ENCODE peak calls at places on chromosomes 7 and 10, in nine cellular contexts. K is AG04450; M is CD8-positive, alpha-beta T cell; Z is fibroblast of lung; I is body of pancreas; L is lower lobe of right lung; N is hepatocyte; V is heart right ventricle; O is psoas muscle. B is an unnamed sample. For H3K27me3 and H3K9me3, the result is how much of the 10 kb centered on the place peaks cover.

GRCh38 chr10:18233775-18234174 is 93.6 kb downstream of the CACNB2 start:
- DNase-seq in K (no peak), M (no peak), Z (no peak), I (peak), L (no peak), N (peak), V (peak), O (no peak), B (no peak)

GRCh38 chr7:151918444-151918843 is 37.8 kb upstream of the GALNTL5 start:
- DNase-seq in K (no peak), M (no peak), Z (no peak), I (peak), L (no peak), N (no peak), V (no peak), O (no peak), B (no peak)

GRCh38 chr7:159112136-159113011 is 32.3 kb downstream of the VIPR2 start:
- DNase-seq in K (no peak), M (peak), Z (no peak), I (peak), L (no peak), N (no peak), V (no peak), O (peak), B (no peak)

GRCh38 chr7:24739306-24739705 is 18.0 kb downstream of the GSDME start:
- DNase-seq in K (no peak), M (no peak), Z (peak), I (no peak), L (no peak), N (no peak), V (no peak), O (no peak), B (no peak)

GRCh38 chr10:83680470-83680891 is 458.8 kb upstream of the GHITM start:
- DNase-seq in K (no peak), M (no peak), Z (no peak), I (no peak), L (no peak), N (no peak), V (no peak), O (no peak), B (no peak)

GRCh38 chr10:14184841-14185500 is 145.8 kb downstream of the FRMD4A start:
- DNase-seq in K (no peak), M (no peak), Z (peak), I (no peak), L (no peak), N (no peak), V (no peak), O (no peak), B (no peak)

GRCh38 chr10:27541728-27542285 is 37.7 kb downstream of the RAB18 start:
- DNase-seq in K (no peak), M (no peak), Z (no peak), I (no peak), L (no peak), N (peak), V (no peak), O (no peak), B (no peak)

GRCh38 chr10:10499839-10500238 is 517.8 kb upstream of the CELF2 start:
- DNase-seq in K (no peak), M (no peak), Z (peak), I (no peak), L (no peak), N (no peak), V (no peak), O (no peak), B (no peak)

GRCh38 chr10:114541081-114541833 is 116.8 kb downstream of the ABLIM1 start:
- DNase-seq in K (peak), M (peak), Z (peak), I (peak), L (no peak), N (peak), V (peak), O (peak), B (peak)

GRCh38 chr7:131336956-131337355 is 9.3 kb downstream of the MKLN1 start:
- DNase-seq in K (no peak), M (no peak), Z (no peak), I (no peak), L (no peak), N (no peak), V (no peak), O (no peak), B (no peak)

GRCh38 chr10:75388082-75388481 is 13.5 kb downstream of the ZNF503 start:
- DNase-seq in K (no peak), M (no peak), Z (no peak), I (no peak), L (no peak), N (no peak), V (no peak), O (no peak), B (no peak)

GRCh38 chr7:64881461-64882287 is 21.4 kb upstream of the ZNF273 start:
- DNase-seq in K (no peak), M (no peak), Z (no peak), I (no peak), L (no peak), N (no peak), V (no peak), O (no peak), B (no peak)

GRCh38 chr10:128854965-128855364 is 612.1 kb upstream of the MGMT start:
- DNase-seq in K (no peak), M (no peak), Z (peak), I (peak), L (peak), N (peak), V (peak), O (peak), B (peak)

GRCh38 chr7:40815512-40815911 is 680.7 kb downstream of the SUGCT start:
- DNase-seq in K (peak), M (no peak), Z (peak), I (no peak), L (no peak), N (no peak), V (no peak), O (no peak), B (peak)

GRCh38 chr7:155344270-155344617 is 46.6 kb downstream of the INSIG1 start:
- DNase-seq in K (no peak), M (no peak), Z (no peak), I (peak), L (peak), N (no peak), V (no peak), O (peak), B (no peak)

GRCh38 chr10:124527996-124528395 is 66.4 kb downstream of the LHPP start:
- DNase-seq in K (no peak), M (no peak), Z (no peak), I (no peak), L (no peak), N (no peak), V (no peak), O (peak), B (no peak)

GRCh38 chr10:15869935-15870334 is 9.6 kb upstream of the MINDY3 start:
- DNase-seq in K (no peak), M (no peak), Z (no peak), I (no peak), L (no peak), N (no peak), V (no peak), O (no peak), B (no peak)
- H3K27me3 ChIP-seq in K (under half), M (under half), Z (under half), I (under half), L (under half), N (half or more), V (under half), O (under half), B (under half)

GRCh38 chr7:28990200-28990960 is 32.2 kb upstream of the TRIL start:
- DNase-seq in K (no peak), M (no peak), Z (peak), I (peak), L (no peak), N (no peak), V (peak), O (peak), B (peak)

GRCh38 chr7:28988818-28989595 is 30.9 kb upstream of the TRIL start:
- DNase-seq in K (peak), M (no peak), Z (peak), I (peak), L (no peak), N (no peak), V (no peak), O (peak), B (peak)

GRCh38 chr7:28988091-28988490 is 30.0 kb upstream of the TRIL start:
- DNase-seq in K (no peak), M (no peak), Z (no peak), I (no peak), L (no peak), N (no peak), V (no peak), O (no peak), B (no peak)

GRCh38 chr7:28986723-28987122 is 28.6 kb upstream of the TRIL start:
- DNase-seq in K (peak), M (no peak), Z (peak), I (no peak), L (no peak), N (peak), V (no peak), O (no peak), B (no peak)

GRCh38 chr7:28989596-28989980 is 31.5 kb upstream of the TRIL start:
- DNase-seq in K (no peak), M (no peak), Z (no peak), I (no peak), L (no peak), N (no peak), V (no peak), O (no peak), B (no peak)
- H3K4me3 ChIP-seq in K (no peak), M (no peak), Z (no peak), I (no peak), L (no peak), N (no peak), V (no peak), O (no peak), B (no peak)

GRCh38 chr10:108956149-108956548 is 967.2 kb downstream of the XPNPEP1 start:
- DNase-seq in K (no peak), M (no peak), Z (peak), I (no peak), L (no peak), N (no peak), V (no peak), O (no peak), B (no peak)

GRCh38 chr10:108957681-108958080 is 965.6 kb downstream of the XPNPEP1 start:
- DNase-seq in K (no peak), M (no peak), Z (peak), I (no peak), L (no peak), N (no peak), V (no peak), O (no peak), B (peak)
- H3K9me3 ChIP-seq in K (under half), M (under half), Z (under half), I (under half), L (under half), N (under half), V (under half), O (under half), B (under half)

DNA sequence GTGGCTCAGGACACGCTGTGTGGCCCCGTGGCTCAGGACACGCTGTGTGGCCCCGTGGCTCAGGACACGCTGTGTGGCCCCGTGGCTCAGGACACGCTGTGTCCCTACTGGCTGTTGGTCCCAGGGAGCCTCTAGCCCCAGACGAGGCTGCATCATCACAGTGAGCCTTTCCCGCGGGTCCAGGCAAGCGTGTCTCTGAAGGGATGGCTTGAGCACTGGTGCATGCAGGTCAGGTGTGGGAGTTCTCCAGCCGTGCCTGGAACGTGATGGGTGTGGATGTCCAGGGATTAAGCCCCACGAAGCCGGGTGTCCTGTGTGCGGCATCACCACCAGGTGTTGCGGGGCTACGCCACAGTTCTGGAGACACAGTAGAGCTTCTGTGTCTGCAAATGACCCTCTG is 62.6 kb upstream of the CFAP46 start:
- DNase-seq in K (no peak), M (no peak), Z (no peak), I (no peak), L (no peak), N (no peak), V (no peak), O (no peak), B (no peak)
- H3K27me3 ChIP-seq in K (under half), M (under half), Z (under half), I (under half), L (under half), N (under half), V (under half), O (under half), B (under half)

GRCh38 chr7:49775065-49775948 is 1.9 kb downstream of the VWC2 start:
- DNase-seq in K (no peak), M (no peak), Z (no peak), I (peak), L (peak), N (peak), V (no peak), O (no peak), B (no peak)

GRCh38 chr7:49774459-49775064 is 1.1 kb downstream of the VWC2 start:
- DNase-seq in K (no peak), M (no peak), Z (no peak), I (peak), L (no peak), N (no peak), V (peak), O (no peak), B (no peak)

GRCh38 chr7:49771427-49772176 is 1.8 kb upstream of the VWC2 start:
- DNase-seq in K (no peak), M (no peak), Z (no peak), I (no peak), L (no peak), N (no peak), V (no peak), O (no peak), B (no peak)

GRCh38 chr7:49773939-49774458 is 561 bp downstream of the VWC2 start:
- DNase-seq in K (no peak), M (no peak), Z (no peak), I (peak), L (no peak), N (peak), V (peak), O (no peak), B (no peak)

DNA sequence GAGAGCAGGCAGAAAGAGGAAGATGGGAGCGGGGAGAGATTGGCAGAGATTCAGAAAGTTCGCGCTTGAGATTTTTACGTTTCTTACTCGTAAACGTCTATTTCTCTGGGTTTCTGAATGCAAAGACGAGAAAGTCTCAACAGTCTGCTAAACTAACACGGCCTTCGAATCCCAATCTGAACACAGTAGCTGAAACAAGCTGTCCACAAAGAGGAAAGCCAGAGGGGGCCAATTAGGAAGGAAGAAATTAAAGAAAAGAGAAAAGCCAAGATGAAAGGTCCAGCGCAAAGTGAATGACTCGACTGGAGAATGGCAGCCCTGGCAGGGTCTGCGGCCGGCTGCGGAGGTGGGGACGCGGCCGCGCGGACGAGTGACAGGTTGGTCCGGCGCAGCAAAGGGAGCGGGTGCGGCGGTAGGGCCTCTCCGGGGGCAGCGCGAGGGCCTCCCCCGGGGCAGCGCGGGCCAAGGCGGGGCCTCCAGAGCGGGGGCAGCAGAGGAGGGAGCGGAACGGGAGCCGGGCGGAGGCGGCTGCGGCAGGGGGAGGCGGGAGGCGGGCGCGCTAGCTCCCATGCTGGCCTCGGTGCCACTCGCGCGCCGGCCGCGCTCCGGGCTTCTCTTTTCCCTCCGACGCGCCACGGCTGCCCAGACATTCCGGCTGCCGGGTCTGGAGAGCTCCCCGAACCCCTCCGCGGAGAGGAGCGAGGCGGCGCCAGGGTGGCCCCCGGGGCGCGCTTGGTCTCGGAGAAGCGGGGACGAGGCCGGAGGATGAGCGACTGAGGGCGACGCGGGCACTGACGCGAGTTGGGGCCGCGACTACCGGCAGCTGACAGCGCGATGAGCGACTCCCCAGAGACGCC is at the start of gene VWC2:
- DNase-seq in K (no peak), M (no peak), Z (no peak), I (peak), L (no peak), N (peak), V (peak), O (no peak), B (no peak)
- H3K4me3 ChIP-seq in K (no peak), M (no peak), Z (no peak), I (peak), L (peak), N (peak), V (peak), O (peak), B (peak)